ENCODE peak calls at places on chromosomes 7 and 10, in ten cellular contexts. One of them, this sample, is unnamed.

GRCh38 chr7:99014113-99014985 is 129.6 kb downstream of the SMURF1 start:
- DNase-seq in transverse colon: no peak
- DNase-seq in prostate gland: no peak
- DNase-seq in stomach: peak; percentile 17
- DNase-seq in GM12878: no peak
- DNase-seq in vagina: no peak
- DNase-seq in GM23338: no peak
- DNase-seq in sigmoid colon: peak; percentile 42
- DNase-seq in K562: no peak
- DNase-seq in H1: no peak
- DNase-seq in this sample: no peak

GRCh38 chr7:80060218-80060806 is 74.3 kb upstream of the GNAI1 start:
- DNase-seq in transverse colon: no peak
- DNase-seq in prostate gland: no peak
- DNase-seq in stomach: no peak
- DNase-seq in GM12878: no peak
- DNase-seq in vagina: no peak
- DNase-seq in GM23338: peak; percentile 64
- DNase-seq in sigmoid colon: no peak
- DNase-seq in K562: no peak
- DNase-seq in H1: no peak
- DNase-seq in this sample: no peak

GRCh38 chr10:55091691-55092328 is 290.8 kb upstream of the PCDH15 start:
- DNase-seq in transverse colon: no peak
- DNase-seq in prostate gland: no peak
- DNase-seq in stomach: no peak
- DNase-seq in GM12878: no peak
- DNase-seq in vagina: no peak
- DNase-seq in GM23338: peak; percentile 45
- DNase-seq in sigmoid colon: no peak
- DNase-seq in K562: peak; percentile 5
- DNase-seq in H1: no peak
- DNase-seq in this sample: no peak

GRCh38 chr7:100538348-100538653 is 702 bp upstream of the AGFG2 start:
- DNase-seq in transverse colon: no peak
- DNase-seq in prostate gland: no peak
- DNase-seq in stomach: no peak
- DNase-seq in GM12878: no peak
- DNase-seq in vagina: no peak
- DNase-seq in GM23338: no peak
- DNase-seq in sigmoid colon: no peak
- DNase-seq in K562: no peak
- DNase-seq in H1: no peak
- DNase-seq in this sample: no peak

GRCh38 chr7:76332073-76332472 is 26.7 kb downstream of the YWHAG start:
- DNase-seq in transverse colon: no peak
- DNase-seq in prostate gland: no peak
- DNase-seq in stomach: no peak
- DNase-seq in GM12878: no peak
- DNase-seq in vagina: no peak
- DNase-seq in GM23338: no peak
- DNase-seq in sigmoid colon: peak; percentile 22
- DNase-seq in K562: peak; percentile 4
- DNase-seq in H1: no peak
- DNase-seq in this sample: no peak

GRCh38 chr7:12728192-12728538 is 40.7 kb downstream of the ARL4A start:
- DNase-seq in transverse colon: no peak
- DNase-seq in prostate gland: no peak
- DNase-seq in stomach: no peak
- DNase-seq in GM12878: no peak
- DNase-seq in vagina: no peak
- DNase-seq in GM23338: no peak
- DNase-seq in sigmoid colon: no peak
- DNase-seq in K562: no peak
- DNase-seq in H1: no peak
- DNase-seq in this sample: no peak

GRCh38 chr7:47651355-47652317 is 69.7 kb upstream of the TNS3 start:
- DNase-seq in transverse colon: no peak
- DNase-seq in prostate gland: no peak
- DNase-seq in stomach: no peak
- DNase-seq in GM12878: no peak
- DNase-seq in vagina: no peak
- DNase-seq in GM23338: no peak
- DNase-seq in sigmoid colon: no peak
- DNase-seq in K562: no peak
- DNase-seq in H1: no peak
- DNase-seq in this sample: no peak

GRCh38 chr7:15821484-15822122 is 135.1 kb upstream of the MEOX2 start:
- DNase-seq in transverse colon: no peak
- DNase-seq in prostate gland: no peak
- DNase-seq in stomach: no peak
- DNase-seq in GM12878: no peak
- DNase-seq in vagina: no peak
- DNase-seq in GM23338: no peak
- DNase-seq in sigmoid colon: no peak
- DNase-seq in K562: no peak
- DNase-seq in H1: no peak
- DNase-seq in this sample: no peak

GRCh38 chr10:14385591-14386201 is 55.0 kb upstream of the FRMD4A start:
- DNase-seq in transverse colon: no peak
- DNase-seq in prostate gland: no peak
- DNase-seq in stomach: no peak
- DNase-seq in GM12878: no peak
- DNase-seq in vagina: no peak
- DNase-seq in GM23338: no peak
- DNase-seq in sigmoid colon: no peak
- DNase-seq in K562: no peak
- DNase-seq in H1: no peak
- DNase-seq in this sample: no peak

GRCh38 chr7:16271990-16272665 is 149.2 kb downstream of the CRPPA start:
- DNase-seq in transverse colon: no peak
- DNase-seq in prostate gland: no peak
- DNase-seq in stomach: no peak
- DNase-seq in GM12878: no peak
- DNase-seq in vagina: no peak
- DNase-seq in GM23338: peak; percentile 46
- DNase-seq in sigmoid colon: no peak
- DNase-seq in K562: no peak
- DNase-seq in H1: no peak
- DNase-seq in this sample: no peak

GRCh38 chr10:48253970-48254657 is 20.4 kb downstream of the FRMPD2 start:
- DNase-seq in transverse colon: no peak
- DNase-seq in prostate gland: no peak
- DNase-seq in stomach: no peak
- DNase-seq in GM12878: no peak
- DNase-seq in vagina: peak; percentile 75
- DNase-seq in GM23338: no peak
- DNase-seq in sigmoid colon: peak; percentile 24
- DNase-seq in K562: no peak
- DNase-seq in H1: no peak
- DNase-seq in this sample: no peak

GRCh38 chr10:75450654-75451419 is 19.4 kb downstream of the LRMDA start:
- DNase-seq in transverse colon: no peak
- DNase-seq in prostate gland: no peak
- DNase-seq in stomach: no peak
- DNase-seq in GM12878: no peak
- DNase-seq in vagina: no peak
- DNase-seq in GM23338: peak; percentile 46
- DNase-seq in sigmoid colon: no peak
- DNase-seq in K562: no peak
- DNase-seq in H1: no peak
- DNase-seq in this sample: no peak
- TF ChIP-seq POLR2AphosphoS5 in transverse colon: no peak
- TF ChIP-seq POLR2AphosphoS5 in prostate gland: no peak
- TF ChIP-seq POLR2AphosphoS5 in stomach: no peak
- TF ChIP-seq POLR2AphosphoS5 in GM12878: no peak
- TF ChIP-seq POLR2AphosphoS5 in vagina: no peak
- TF ChIP-seq POLR2AphosphoS5 in GM23338: no peak
- TF ChIP-seq POLR2AphosphoS5 in sigmoid colon: no peak
- TF ChIP-seq POLR2AphosphoS5 in K562: no peak
- TF ChIP-seq POLR2AphosphoS5 in H1: no peak
- TF ChIP-seq POLR2AphosphoS5 in this sample: no peak

DNA sequence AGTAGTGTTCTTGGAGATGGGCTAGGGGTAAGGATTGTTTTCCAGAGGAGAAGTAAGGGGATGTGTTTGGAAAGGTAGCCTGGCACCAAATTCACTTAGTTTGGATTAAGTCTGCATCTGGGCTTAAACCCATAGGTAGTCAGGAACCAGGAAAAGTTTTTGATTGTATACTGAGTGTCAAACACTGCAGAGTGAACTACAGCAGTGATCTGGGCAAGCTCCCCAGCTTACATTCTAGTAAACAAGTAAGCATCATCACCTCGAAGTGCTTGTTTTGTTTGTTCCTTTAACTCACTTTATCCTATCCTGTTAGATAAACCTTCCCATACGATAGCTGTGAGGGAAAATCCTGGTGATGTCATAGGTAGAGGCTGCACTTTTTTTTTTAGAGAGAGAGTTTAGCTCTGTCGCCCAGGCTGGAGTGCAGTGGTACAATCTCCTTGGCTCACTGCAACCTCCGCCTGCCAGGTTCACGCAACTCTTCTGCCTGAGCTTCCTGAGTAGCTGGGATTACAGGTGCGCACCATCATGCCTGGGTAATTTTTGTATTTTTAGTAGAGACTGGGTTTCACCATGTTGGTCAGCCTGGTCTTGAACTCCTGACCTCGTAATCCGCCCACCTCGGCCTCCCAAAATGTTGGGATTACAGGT is 2.4 kb downstream of the RPS24 start:
- DNase-seq in transverse colon: no peak
- DNase-seq in prostate gland: no peak
- DNase-seq in stomach: no peak
- DNase-seq in GM12878: no peak
- DNase-seq in vagina: no peak
- DNase-seq in GM23338: no peak
- DNase-seq in sigmoid colon: no peak
- DNase-seq in K562: no peak
- DNase-seq in H1: no peak
- DNase-seq in this sample: no peak
- TF ChIP-seq POLR2AphosphoS5 in transverse colon: no peak
- TF ChIP-seq POLR2AphosphoS5 in prostate gland: no peak
- TF ChIP-seq POLR2AphosphoS5 in stomach: no peak
- TF ChIP-seq POLR2AphosphoS5 in GM12878: no peak
- TF ChIP-seq POLR2AphosphoS5 in vagina: no peak
- TF ChIP-seq POLR2AphosphoS5 in GM23338: no peak
- TF ChIP-seq POLR2AphosphoS5 in sigmoid colon: no peak
- TF ChIP-seq POLR2AphosphoS5 in K562: no peak
- TF ChIP-seq POLR2AphosphoS5 in H1: no peak
- TF ChIP-seq POLR2AphosphoS5 in this sample: no peak

DNA sequence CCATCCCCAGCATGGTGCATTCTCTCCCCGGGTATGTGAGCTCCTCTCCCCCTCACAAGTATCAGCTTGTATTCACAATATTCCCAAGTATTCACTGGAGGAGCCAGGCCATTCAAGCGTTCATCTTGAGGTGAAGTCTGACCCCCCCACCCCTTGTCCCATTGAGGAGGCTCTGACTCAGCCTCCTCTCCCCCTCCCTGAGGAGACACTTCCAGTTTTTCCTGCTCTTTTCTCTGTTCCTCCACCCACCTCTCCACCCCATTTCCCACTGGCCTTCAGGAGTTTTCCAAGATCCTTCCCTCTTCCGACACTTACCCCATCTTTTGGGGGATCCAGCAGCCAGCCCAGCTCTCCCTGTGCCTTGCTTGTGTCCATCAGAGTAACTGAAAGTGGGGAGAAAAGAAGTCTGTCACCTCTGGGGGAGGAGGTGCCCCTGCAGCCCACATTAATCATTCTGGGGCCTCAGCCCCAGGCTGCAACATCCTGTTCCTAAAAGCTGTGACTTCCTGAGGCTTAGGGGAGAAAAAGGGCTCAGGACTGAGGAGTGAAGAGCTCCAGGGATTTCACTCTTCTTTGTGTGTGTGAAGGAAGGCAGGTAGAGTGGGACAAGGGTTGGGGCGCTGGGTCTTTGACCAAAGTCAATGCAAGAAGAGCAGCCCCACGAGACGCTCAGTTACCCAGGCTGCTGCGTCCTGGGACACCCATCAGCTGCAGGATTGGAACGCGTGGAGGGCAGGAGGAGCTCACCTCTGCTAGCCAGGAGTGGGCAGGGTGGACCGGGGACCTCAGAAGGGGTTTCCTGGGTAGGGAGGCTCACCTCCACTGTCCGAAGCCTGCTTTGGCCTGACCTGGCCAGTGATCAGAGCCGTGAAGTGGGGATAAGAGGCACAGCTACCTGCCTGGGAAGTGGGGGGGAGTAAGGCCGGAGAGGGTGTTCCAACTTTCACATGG is 1.1 kb downstream of the EPHA1 start:
- DNase-seq in transverse colon: no peak
- DNase-seq in prostate gland: no peak
- DNase-seq in stomach: no peak
- DNase-seq in GM12878: no peak
- DNase-seq in vagina: no peak
- DNase-seq in GM23338: no peak
- DNase-seq in sigmoid colon: no peak
- DNase-seq in K562: peak; percentile 35
- DNase-seq in H1: no peak
- DNase-seq in this sample: no peak
- TF ChIP-seq POLR2AphosphoS5 in transverse colon: no peak
- TF ChIP-seq POLR2AphosphoS5 in prostate gland: no peak
- TF ChIP-seq POLR2AphosphoS5 in stomach: no peak
- TF ChIP-seq POLR2AphosphoS5 in GM12878: no peak
- TF ChIP-seq POLR2AphosphoS5 in vagina: no peak
- TF ChIP-seq POLR2AphosphoS5 in GM23338: no peak
- TF ChIP-seq POLR2AphosphoS5 in sigmoid colon: no peak
- TF ChIP-seq POLR2AphosphoS5 in K562: no peak
- TF ChIP-seq POLR2AphosphoS5 in H1: no peak
- TF ChIP-seq POLR2AphosphoS5 in this sample: no peak

GRCh38 chr10:5971886-5972285 is 5.5 kb downstream of the IL15RA start:
- DNase-seq in transverse colon: no peak
- DNase-seq in prostate gland: no peak
- DNase-seq in stomach: no peak
- DNase-seq in GM12878: no peak
- DNase-seq in vagina: no peak
- DNase-seq in GM23338: no peak
- DNase-seq in sigmoid colon: peak; percentile 56
- DNase-seq in K562: no peak
- DNase-seq in H1: no peak
- DNase-seq in this sample: no peak

GRCh38 chr10:5970527-5970926 is 6.8 kb downstream of the IL15RA start:
- DNase-seq in transverse colon: no peak
- DNase-seq in prostate gland: no peak
- DNase-seq in stomach: no peak
- DNase-seq in GM12878: no peak
- DNase-seq in vagina: no peak
- DNase-seq in GM23338: no peak
- DNase-seq in sigmoid colon: peak; percentile 22
- DNase-seq in K562: no peak
- DNase-seq in H1: no peak
- DNase-seq in this sample: no peak

GRCh38 chr10:5970066-5970465 is 7.3 kb downstream of the IL15RA start:
- DNase-seq in transverse colon: no peak
- DNase-seq in prostate gland: no peak
- DNase-seq in stomach: no peak
- DNase-seq in GM12878: no peak
- DNase-seq in vagina: no peak
- DNase-seq in GM23338: no peak
- DNase-seq in sigmoid colon: no peak
- DNase-seq in K562: no peak
- DNase-seq in H1: no peak
- DNase-seq in this sample: no peak

GRCh38 chr10:5973069-5973468 is 4.3 kb downstream of the IL15RA start:
- DNase-seq in transverse colon: no peak
- DNase-seq in prostate gland: no peak
- DNase-seq in stomach: peak; percentile 22
- DNase-seq in GM12878: no peak
- DNase-seq in vagina: no peak
- DNase-seq in GM23338: no peak
- DNase-seq in sigmoid colon: peak; percentile 19
- DNase-seq in K562: no peak
- DNase-seq in H1: no peak
- DNase-seq in this sample: no peak

GRCh38 chr10:5971315-5971832 is 6.0 kb downstream of the IL15RA start:
- DNase-seq in transverse colon: peak; percentile 74
- DNase-seq in prostate gland: no peak
- DNase-seq in stomach: peak; percentile 83
- DNase-seq in GM12878: no peak
- DNase-seq in vagina: no peak
- DNase-seq in GM23338: no peak
- DNase-seq in sigmoid colon: peak; percentile 66
- DNase-seq in K562: peak; percentile 80
- DNase-seq in H1: no peak
- DNase-seq in this sample: no peak
- TF ChIP-seq POLR2AphosphoS5 in transverse colon: no peak
- TF ChIP-seq POLR2AphosphoS5 in prostate gland: peak; percentile 50
- TF ChIP-seq POLR2AphosphoS5 in stomach: peak; percentile 53
- TF ChIP-seq POLR2AphosphoS5 in GM12878: no peak
- TF ChIP-seq POLR2AphosphoS5 in vagina: peak; percentile 14
- TF ChIP-seq POLR2AphosphoS5 in GM23338: no peak
- TF ChIP-seq POLR2AphosphoS5 in sigmoid colon: peak; percentile 27
- TF ChIP-seq POLR2AphosphoS5 in K562: no peak
- TF ChIP-seq POLR2AphosphoS5 in H1: no peak
- TF ChIP-seq POLR2AphosphoS5 in this sample: no peak